ENCODE peak calls at places on chromosomes 2 and 18, in four cellular contexts. Y is nephron progenitor cell, O is transverse colon, B is progenitor cell of endocrine pancreas. D is an unnamed sample.

GRCh38 chr2:149380205-149380604 is 49.8 kb downstream of the LYPD6 start:
- DNase-seq in B (no peak), Y (no peak), O (no peak), D (no peak)

GRCh38 chr2:227132986-227133385 is 31.0 kb downstream of the COL4A4 start:
- DNase-seq in B (no peak), Y (peak), O (no peak), D (no peak)

GRCh38 chr2:163157411-163157810 is 318.8 kb upstream of the KCNH7 start:
- DNase-seq in B (no peak), O (no peak), Y (no peak), D (no peak)

GRCh38 chr18:3623769-3624545 is 174.0 kb downstream of the TGIF1 start:
- DNase-seq in Y (peak), B (peak), O (peak), D (peak)

GRCh38 chr2:201882353-201883095 is 76.2 kb downstream of the CDK15 start:
- DNase-seq in B (no peak), O (no peak), Y (peak), D (peak)

GRCh38 chr18:43442571-43442970 is 165.3 kb upstream of the SYT4 start:
- DNase-seq in O (no peak), Y (no peak), B (no peak), D (no peak)

GRCh38 chr2:37377187-37377532 is 32.7 kb downstream of the QPCT start:
- DNase-seq in B (no peak), Y (no peak), O (no peak), D (no peak)

GRCh38 chr18:34880882-34881852 is 160.0 kb upstream of the MAPRE2 start:
- DNase-seq in O (no peak), Y (no peak), B (no peak), D (no peak)

GRCh38 chr18:24544141-24544498 is 83.7 kb downstream of the HRH4 start:
- DNase-seq in O (no peak), Y (peak), B (no peak), D (peak)

GRCh38 chr2:231890896-231891513 is 35.2 kb downstream of the NPPC start:
- DNase-seq in B (no peak), Y (no peak), O (no peak), D (no peak)

GRCh38 chr2:209965723-209966122 is 36.7 kb upstream of the RPE start:
- DNase-seq in B (no peak), Y (no peak), O (no peak), D (no peak)

GRCh38 chr2:228648541-228648940 is 467.1 kb upstream of the SPHKAP start:
- DNase-seq in Y (no peak), O (no peak), B (no peak), D (no peak)

GRCh38 chr2:138496096-138496651 is 5.4 kb upstream of the SPOPL start:
- DNase-seq in B (no peak), O (no peak), Y (no peak), D (no peak)

GRCh38 chr2:20106746-20107145 is 55.3 kb upstream of the LAPTM4A start:
- DNase-seq in B (peak), Y (peak), O (peak), D (peak)

GRCh38 chr2:677056-677949 is at the start of gene TMEM18:
- DNase-seq in O (peak), B (no peak), Y (no peak), D (peak)

DNA sequence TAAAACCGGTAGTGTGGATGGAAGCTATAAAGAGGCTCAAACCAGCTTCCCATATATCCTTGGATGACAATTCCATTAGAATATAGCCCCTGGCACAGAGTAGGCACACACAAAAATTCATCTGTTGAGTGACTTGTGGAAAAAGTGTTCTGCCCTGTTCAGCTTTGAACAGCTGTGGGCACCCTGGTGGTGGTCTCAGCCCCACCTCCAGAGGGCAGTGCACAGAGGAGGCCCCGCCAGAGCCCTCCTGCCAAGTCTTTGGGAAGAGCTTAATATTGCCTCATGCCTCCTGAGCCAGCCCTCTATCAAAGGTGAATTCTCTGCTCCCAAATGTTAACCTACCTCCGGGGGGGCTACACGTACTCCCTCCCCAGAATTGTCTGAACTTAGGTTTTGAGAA is 30.4 kb downstream of the EPAS1 start:
- DNase-seq in O (no peak), B (no peak), Y (no peak), D (no peak)
- TF ChIP-seq CTCF in O (no peak), B (peak), Y (no peak), D (no peak)

GRCh38 chr2:69238449-69239031 is 148.5 kb downstream of the GFPT1 start:
- DNase-seq in B (no peak), O (no peak), Y (no peak), D (no peak)
- TF ChIP-seq CTCF in B (no peak), O (no peak), Y (no peak), D (no peak)

GRCh38 chr2:134396493-134396892 is 142.6 kb downstream of the MGAT5 start:
- DNase-seq in B (no peak), Y (no peak), O (peak), D (no peak)

GRCh38 chr2:134395779-134396178 is 141.9 kb downstream of the MGAT5 start:
- DNase-seq in Y (no peak), B (no peak), O (no peak), D (no peak)

GRCh38 chr2:134398300-134398699 is 144.4 kb downstream of the MGAT5 start:
- DNase-seq in O (no peak), B (no peak), Y (no peak), D (no peak)

GRCh38 chr2:134399096-134399495 is 145.2 kb downstream of the MGAT5 start:
- DNase-seq in Y (no peak), O (no peak), B (no peak), D (no peak)

GRCh38 chr2:134397146-134397896 is 143.4 kb downstream of the MGAT5 start:
- DNase-seq in Y (no peak), B (no peak), O (no peak), D (no peak)
- TF ChIP-seq CTCF in Y (no peak), B (no peak), O (no peak), D (no peak)

GRCh38 chr2:200483729-200484198 is 26.1 kb downstream of the KCTD18 start:
- DNase-seq in Y (peak), B (peak), O (peak), D (peak)
- TF ChIP-seq CTCF in Y (peak), B (peak), O (peak), D (peak)

DNA sequence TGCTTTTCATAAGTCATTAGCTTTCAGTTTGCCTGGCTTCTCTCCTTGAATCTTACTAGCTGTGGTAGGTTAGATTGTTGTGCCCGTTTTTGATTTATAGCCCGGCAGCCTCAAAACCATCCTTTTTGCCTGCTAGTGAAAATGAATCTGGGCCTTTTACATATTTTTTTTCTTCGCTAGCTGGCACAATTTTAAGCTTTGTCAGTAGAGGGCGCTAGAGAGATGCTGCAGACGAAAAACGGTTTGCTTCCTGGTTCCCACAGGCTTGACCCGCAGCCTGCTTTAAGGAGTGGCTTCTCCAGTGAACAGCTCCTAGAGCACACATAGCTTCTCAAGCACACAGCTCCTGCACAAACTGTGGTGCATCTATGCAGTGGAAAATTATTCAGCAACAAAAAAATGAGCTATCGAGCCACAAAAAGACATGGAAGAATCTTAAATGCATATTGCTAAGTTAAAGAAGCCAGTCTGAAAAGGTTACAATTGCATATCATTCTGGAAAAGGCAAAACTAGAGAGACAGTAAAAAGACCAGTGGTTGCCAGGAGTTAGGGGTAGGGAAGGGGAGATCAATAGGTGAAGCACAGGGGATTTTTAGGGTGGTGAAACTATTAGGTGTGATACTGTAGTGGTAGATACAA is 47.9 kb downstream of the E2F6 start:
- DNase-seq in Y (no peak), O (no peak), B (no peak), D (peak)
- TF ChIP-seq CTCF in Y (no peak), O (peak), B (peak), D (peak)

DNA sequence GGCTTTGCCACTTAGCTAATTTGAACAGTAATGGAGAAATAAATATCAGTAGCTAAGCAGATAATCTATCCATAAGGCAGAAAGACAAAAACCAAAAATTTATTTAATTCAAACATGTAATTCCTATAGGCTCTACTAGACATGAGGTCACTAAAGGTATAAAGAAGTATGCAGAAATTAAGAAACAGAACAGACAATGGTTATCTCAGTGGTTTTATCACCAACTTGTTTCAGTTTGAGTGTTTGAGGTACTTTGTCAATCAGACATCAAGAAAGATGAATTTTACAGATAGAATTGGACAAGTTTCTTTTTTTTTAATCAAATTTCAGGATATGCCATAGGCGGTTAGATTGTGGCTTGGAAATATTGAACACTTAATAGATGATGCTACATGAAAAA is 67.4 kb upstream of the ZEB2 start:
- DNase-seq in O (no peak), Y (no peak), B (no peak), D (no peak)
- TF ChIP-seq CTCF in O (no peak), Y (no peak), B (no peak), D (no peak)

DNA sequence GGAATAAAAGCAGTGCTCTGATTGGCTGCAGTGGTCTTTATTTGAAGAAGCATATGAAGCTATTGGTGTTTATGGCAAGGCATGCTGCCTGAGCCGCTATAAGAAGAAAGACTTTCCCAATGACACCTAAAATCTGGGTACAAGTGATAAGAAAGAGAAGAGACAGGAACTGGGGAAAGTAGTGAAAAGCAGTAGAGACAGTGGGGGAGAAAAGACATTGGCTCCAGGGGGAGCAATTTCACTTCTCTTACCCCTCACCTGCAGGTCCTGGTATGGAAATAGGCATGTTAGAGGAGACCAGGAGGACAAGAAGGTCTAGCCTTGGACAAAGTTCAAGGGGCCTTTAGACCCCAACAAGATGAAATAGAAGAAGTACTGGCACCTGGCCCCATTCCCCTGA is 47.1 kb downstream of the PLCL1 start:
- DNase-seq in B (no peak), Y (no peak), O (no peak), D (no peak)
- TF ChIP-seq CTCF in B (no peak), Y (no peak), O (no peak), D (no peak)

GRCh38 chr2:26509141-26509540 is 31.2 kb upstream of the OTOF start:
- DNase-seq in Y (no peak), B (no peak), O (no peak), D (no peak)
- TF ChIP-seq CTCF in Y (no peak), B (no peak), O (no peak), D (no peak)